ENCODE peak calls at places on chromosomes 12 and 14, in nine cellular contexts. One of them, this sample, is unnamed.

GRCh38 chr12:69412655-69413054 is 53.1 kb downstream of the YEATS4 start:
- DNase-seq in aorta: no peak
- DNase-seq in HCT116: no peak
- DNase-seq in upper lobe of right lung: no peak
- DNase-seq in Karpas-422: no peak
- DNase-seq in fibroblast of lung: no peak
- DNase-seq in HepG2: no peak
- DNase-seq in CD8-positive, alpha-beta T cell: no peak
- DNase-seq in cardiac muscle cell: no peak
- DNase-seq in this sample: no peak

GRCh38 chr12:103138538-103138937 is 181.1 kb downstream of the ASCL1 start:
- DNase-seq in aorta: no peak
- DNase-seq in HCT116: no peak
- DNase-seq in upper lobe of right lung: no peak
- DNase-seq in Karpas-422: no peak
- DNase-seq in fibroblast of lung: no peak
- DNase-seq in HepG2: no peak
- DNase-seq in CD8-positive, alpha-beta T cell: no peak
- DNase-seq in cardiac muscle cell: no peak
- DNase-seq in this sample: no peak

GRCh38 chr14:22976620-22977433 is 5.5 kb downstream of the AJUBA start:
- DNase-seq in aorta: no peak
- DNase-seq in HCT116: no peak
- DNase-seq in upper lobe of right lung: no peak
- DNase-seq in Karpas-422: peak
- DNase-seq in fibroblast of lung: peak
- DNase-seq in HepG2: peak
- DNase-seq in CD8-positive, alpha-beta T cell: no peak
- DNase-seq in cardiac muscle cell: peak
- DNase-seq in this sample: peak

GRCh38 chr14:65222434-65222833 is 120.1 kb upstream of the MAX start:
- DNase-seq in aorta: peak
- DNase-seq in HCT116: peak
- DNase-seq in upper lobe of right lung: peak
- DNase-seq in Karpas-422: peak
- DNase-seq in fibroblast of lung: peak
- DNase-seq in HepG2: no peak
- DNase-seq in CD8-positive, alpha-beta T cell: peak
- DNase-seq in cardiac muscle cell: peak
- DNase-seq in this sample: peak

GRCh38 chr12:81692008-81692407 is 67.1 kb downstream of the PPFIA2 start:
- DNase-seq in aorta: no peak
- DNase-seq in HCT116: no peak
- DNase-seq in upper lobe of right lung: no peak
- DNase-seq in Karpas-422: no peak
- DNase-seq in fibroblast of lung: no peak
- DNase-seq in HepG2: no peak
- DNase-seq in CD8-positive, alpha-beta T cell: no peak
- DNase-seq in cardiac muscle cell: no peak
- DNase-seq in this sample: peak

GRCh38 chr14:57610631-57611030 is 117.0 kb upstream of the CCDC198 start:
- DNase-seq in aorta: no peak
- DNase-seq in HCT116: no peak
- DNase-seq in upper lobe of right lung: no peak
- DNase-seq in Karpas-422: no peak
- DNase-seq in fibroblast of lung: no peak
- DNase-seq in HepG2: no peak
- DNase-seq in CD8-positive, alpha-beta T cell: no peak
- DNase-seq in cardiac muscle cell: no peak
- DNase-seq in this sample: no peak

GRCh38 chr12:92341333-92341691 is 195.7 kb upstream of the BTG1 start:
- DNase-seq in aorta: no peak
- DNase-seq in HCT116: no peak
- DNase-seq in upper lobe of right lung: no peak
- DNase-seq in Karpas-422: no peak
- DNase-seq in fibroblast of lung: no peak
- DNase-seq in HepG2: peak
- DNase-seq in CD8-positive, alpha-beta T cell: no peak
- DNase-seq in cardiac muscle cell: peak
- DNase-seq in this sample: no peak

GRCh38 chr14:68780358-68781160 is 12.3 kb downstream of the ZFP36L1 start:
- DNase-seq in aorta: peak
- DNase-seq in HCT116: no peak
- DNase-seq in upper lobe of right lung: peak
- DNase-seq in Karpas-422: no peak
- DNase-seq in fibroblast of lung: peak
- DNase-seq in HepG2: no peak
- DNase-seq in CD8-positive, alpha-beta T cell: no peak
- DNase-seq in cardiac muscle cell: peak
- DNase-seq in this sample: peak

GRCh38 chr14:105848570-105848969 is 322.2 kb downstream of the TMEM121 start:
- DNase-seq in aorta: no peak
- DNase-seq in HCT116: no peak
- DNase-seq in upper lobe of right lung: no peak
- DNase-seq in Karpas-422: no peak
- DNase-seq in fibroblast of lung: no peak
- DNase-seq in HepG2: no peak
- DNase-seq in CD8-positive, alpha-beta T cell: no peak
- DNase-seq in cardiac muscle cell: no peak
- DNase-seq in this sample: no peak

GRCh38 chr14:105430535-105430934 is 10.9 kb downstream of the MTA1 start:
- DNase-seq in aorta: no peak
- DNase-seq in HCT116: peak
- DNase-seq in upper lobe of right lung: no peak
- DNase-seq in Karpas-422: no peak
- DNase-seq in fibroblast of lung: peak
- DNase-seq in HepG2: no peak
- DNase-seq in CD8-positive, alpha-beta T cell: no peak
- DNase-seq in cardiac muscle cell: peak
- DNase-seq in this sample: no peak

GRCh38 chr14:69554500-69554899 is 20.2 kb downstream of the CCDC177 start:
- DNase-seq in aorta: peak
- DNase-seq in HCT116: no peak
- DNase-seq in upper lobe of right lung: no peak
- DNase-seq in Karpas-422: no peak
- DNase-seq in fibroblast of lung: no peak
- DNase-seq in HepG2: no peak
- DNase-seq in CD8-positive, alpha-beta T cell: no peak
- DNase-seq in cardiac muscle cell: peak
- DNase-seq in this sample: no peak

GRCh38 chr12:56900583-56900982 is 33.6 kb downstream of the SDR9C7 start:
- DNase-seq in aorta: no peak
- DNase-seq in HCT116: peak
- DNase-seq in upper lobe of right lung: no peak
- DNase-seq in Karpas-422: no peak
- DNase-seq in fibroblast of lung: no peak
- DNase-seq in HepG2: no peak
- DNase-seq in CD8-positive, alpha-beta T cell: no peak
- DNase-seq in cardiac muscle cell: peak
- DNase-seq in this sample: no peak

GRCh38 chr12:31370645-31371620 is 45.0 kb upstream of the SINHCAF start:
- DNase-seq in aorta: no peak
- DNase-seq in HCT116: no peak
- DNase-seq in upper lobe of right lung: no peak
- DNase-seq in Karpas-422: no peak
- DNase-seq in fibroblast of lung: peak
- DNase-seq in HepG2: peak
- DNase-seq in CD8-positive, alpha-beta T cell: no peak
- DNase-seq in cardiac muscle cell: peak
- DNase-seq in this sample: no peak

DNA sequence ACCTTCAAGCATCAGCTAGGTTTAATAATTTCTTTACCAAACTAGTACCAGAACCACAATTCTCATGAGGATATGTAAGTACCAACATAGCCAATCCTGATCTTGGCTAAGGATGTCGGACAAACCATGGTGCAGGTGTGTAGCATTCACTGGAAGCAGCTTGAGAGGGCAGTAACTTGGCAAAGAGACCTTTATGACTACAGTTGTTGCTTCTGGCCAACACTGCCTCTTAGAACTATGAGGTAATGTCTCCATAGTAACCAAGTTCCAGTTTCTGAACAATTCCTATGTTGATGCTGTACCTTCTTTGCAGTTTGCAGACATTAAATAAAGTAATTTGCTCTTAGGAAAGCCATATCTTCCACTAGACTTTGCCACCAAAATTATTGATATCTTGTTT is at the start of gene LMNTD1:
- DNase-seq in aorta: no peak
- DNase-seq in HCT116: no peak
- DNase-seq in upper lobe of right lung: no peak
- DNase-seq in Karpas-422: no peak
- DNase-seq in fibroblast of lung: peak
- DNase-seq in HepG2: no peak
- DNase-seq in CD8-positive, alpha-beta T cell: no peak
- DNase-seq in cardiac muscle cell: peak
- DNase-seq in this sample: no peak
- H3K27ac ChIP-seq in aorta: no peak
- H3K27ac ChIP-seq in HCT116: no peak
- H3K27ac ChIP-seq in upper lobe of right lung: no peak
- H3K27ac ChIP-seq in Karpas-422: no peak
- H3K27ac ChIP-seq in fibroblast of lung: no peak
- H3K27ac ChIP-seq in HepG2: no peak
- H3K27ac ChIP-seq in CD8-positive, alpha-beta T cell: no peak
- H3K27ac ChIP-seq in cardiac muscle cell: no peak
- H3K27ac ChIP-seq in this sample: no peak

GRCh38 chr14:52219488-52220084 is 47.9 kb upstream of the PTGDR start:
- DNase-seq in aorta: no peak
- DNase-seq in HCT116: no peak
- DNase-seq in upper lobe of right lung: no peak
- DNase-seq in Karpas-422: no peak
- DNase-seq in fibroblast of lung: no peak
- DNase-seq in HepG2: no peak
- DNase-seq in CD8-positive, alpha-beta T cell: no peak
- DNase-seq in cardiac muscle cell: peak
- DNase-seq in this sample: no peak

GRCh38 chr14:52222901-52223300 is 44.6 kb upstream of the PTGDR start:
- DNase-seq in aorta: no peak
- DNase-seq in HCT116: no peak
- DNase-seq in upper lobe of right lung: no peak
- DNase-seq in Karpas-422: no peak
- DNase-seq in fibroblast of lung: no peak
- DNase-seq in HepG2: no peak
- DNase-seq in CD8-positive, alpha-beta T cell: no peak
- DNase-seq in cardiac muscle cell: no peak
- DNase-seq in this sample: no peak

DNA sequence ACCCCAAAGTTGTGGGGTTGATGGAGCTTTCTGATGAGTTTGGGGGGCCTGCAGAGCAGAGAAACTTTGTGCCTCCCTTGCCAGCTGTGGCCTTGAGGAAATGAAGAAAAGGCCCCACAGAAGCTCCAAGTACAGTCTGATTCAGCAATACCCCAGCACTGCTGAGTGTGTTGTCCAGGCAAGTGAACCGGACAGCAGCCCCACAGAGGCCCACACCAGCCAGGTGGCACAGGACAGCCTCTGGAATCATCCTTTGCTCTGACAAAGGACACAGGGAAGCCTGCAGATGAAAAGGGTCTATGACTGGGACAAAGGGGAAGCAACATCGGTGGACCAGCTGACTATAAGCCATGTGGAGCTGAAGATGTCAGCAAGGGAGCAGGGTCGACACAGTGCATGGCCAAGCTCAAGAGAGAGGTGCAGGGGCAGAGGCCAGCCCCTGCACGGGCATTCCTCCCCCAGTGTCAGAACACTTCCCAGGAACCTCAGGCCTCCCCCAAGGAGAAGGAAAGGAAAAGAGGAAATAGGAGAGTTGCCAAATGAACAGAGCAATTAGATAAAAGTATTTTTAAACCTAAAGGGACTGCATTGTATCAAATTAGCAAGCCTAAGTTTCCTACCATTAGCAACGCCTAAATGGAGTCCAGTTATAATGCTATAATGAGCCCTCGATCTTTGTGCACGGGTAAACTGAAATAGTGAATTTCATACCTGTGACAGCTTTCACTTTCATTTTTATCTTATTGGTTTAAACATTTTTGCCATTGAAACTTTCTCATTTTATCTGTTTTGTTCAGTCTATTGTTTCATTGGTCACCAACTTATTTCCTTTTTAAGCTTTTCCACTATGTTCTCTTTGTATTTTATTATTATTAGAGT is 46.3 kb upstream of the PTGDR start:
- DNase-seq in aorta: no peak
- DNase-seq in HCT116: no peak
- DNase-seq in upper lobe of right lung: no peak
- DNase-seq in Karpas-422: no peak
- DNase-seq in fibroblast of lung: no peak
- DNase-seq in HepG2: no peak
- DNase-seq in CD8-positive, alpha-beta T cell: no peak
- DNase-seq in cardiac muscle cell: no peak
- DNase-seq in this sample: no peak
- H3K4me3 ChIP-seq in aorta: no peak
- H3K4me3 ChIP-seq in HCT116: no peak
- H3K4me3 ChIP-seq in upper lobe of right lung: peak
- H3K4me3 ChIP-seq in Karpas-422: peak
- H3K4me3 ChIP-seq in fibroblast of lung: no peak
- H3K4me3 ChIP-seq in HepG2: no peak
- H3K4me3 ChIP-seq in CD8-positive, alpha-beta T cell: peak
- H3K4me3 ChIP-seq in cardiac muscle cell: no peak
- H3K4me3 ChIP-seq in this sample: no peak

GRCh38 chr14:95530461-95531170 is 4.2 kb upstream of the GLRX5 start:
- DNase-seq in aorta: no peak
- DNase-seq in HCT116: no peak
- DNase-seq in upper lobe of right lung: no peak
- DNase-seq in Karpas-422: no peak
- DNase-seq in fibroblast of lung: no peak
- DNase-seq in HepG2: no peak
- DNase-seq in CD8-positive, alpha-beta T cell: no peak
- DNase-seq in cardiac muscle cell: no peak
- DNase-seq in this sample: no peak
- H3K27ac ChIP-seq in aorta: peak
- H3K27ac ChIP-seq in HCT116: no peak
- H3K27ac ChIP-seq in upper lobe of right lung: no peak
- H3K27ac ChIP-seq in Karpas-422: no peak
- H3K27ac ChIP-seq in fibroblast of lung: peak
- H3K27ac ChIP-seq in HepG2: no peak
- H3K27ac ChIP-seq in CD8-positive, alpha-beta T cell: no peak
- H3K27ac ChIP-seq in cardiac muscle cell: no peak
- H3K27ac ChIP-seq in this sample: no peak

GRCh38 chr12:46368138-46368537 is 4.4 kb downstream of the SLC38A2 start:
- DNase-seq in aorta: no peak
- DNase-seq in HCT116: no peak
- DNase-seq in upper lobe of right lung: no peak
- DNase-seq in Karpas-422: no peak
- DNase-seq in fibroblast of lung: no peak
- DNase-seq in HepG2: peak
- DNase-seq in CD8-positive, alpha-beta T cell: no peak
- DNase-seq in cardiac muscle cell: peak
- DNase-seq in this sample: no peak
- H3K4me3 ChIP-seq in aorta: peak
- H3K4me3 ChIP-seq in HCT116: no peak
- H3K4me3 ChIP-seq in upper lobe of right lung: peak
- H3K4me3 ChIP-seq in Karpas-422: no peak
- H3K4me3 ChIP-seq in fibroblast of lung: peak
- H3K4me3 ChIP-seq in HepG2: peak
- H3K4me3 ChIP-seq in CD8-positive, alpha-beta T cell: peak
- H3K4me3 ChIP-seq in cardiac muscle cell: no peak
- H3K4me3 ChIP-seq in this sample: no peak

This sample was measured in body of pancreas.